ENCODE peak calls at places on chromosomes 11 and 22, in eight cellular contexts. Y, X, P, N, W, L, Q and F are unnamed samples.

GRCh38 chr11:102276302-102277182 is 40.7 kb upstream of the BIRC3 start:
- DNase-seq in Y (no peak), X (no peak), P (no peak), N (no peak), W (no peak), L (peak; percentile 19), Q (no peak), F (no peak)

GRCh38 chr11:134261626-134262488 is 8.5 kb downstream of the ACAD8 start:
- DNase-seq in Y (peak; percentile 6), X (peak; percentile 44), P (peak; percentile 67), N (peak; percentile 84), W (peak; percentile 26), L (peak; percentile 42), Q (peak; percentile 66), F (peak; percentile 65)

GRCh38 chr11:77030834-77031414 is 3.3 kb upstream of the B3GNT6 start:
- DNase-seq in Y (no peak), X (no peak), P (no peak), N (no peak), W (no peak), L (no peak), Q (no peak), F (no peak)

GRCh38 chr11:88420165-88420781 is 82.7 kb upstream of the CTSC start:
- DNase-seq in Y (no peak), X (no peak), P (no peak), N (no peak), W (no peak), L (no peak), Q (no peak), F (peak; percentile 77)

GRCh38 chr22:49576241-49577141 is 251.2 kb downstream of the BRD1 start:
- DNase-seq in Y (no peak), X (no peak), P (no peak), N (no peak), W (no peak), L (no peak), Q (peak; percentile 9), F (no peak)

GRCh38 chr22:37113757-37114156 is 4.2 kb upstream of the TMPRSS6 start:
- DNase-seq in Y (no peak), X (no peak), P (no peak), N (no peak), W (no peak), L (no peak), Q (no peak), F (no peak)

GRCh38 chr11:67301951-67302516 is 1.3 kb upstream of the SSH3 start:
- DNase-seq in Y (no peak), X (no peak), P (peak; percentile 71), N (peak; percentile 83), W (no peak), L (peak; percentile 83), Q (no peak), F (peak; percentile 49)

GRCh38 chr11:119599864-119600593 is 129.0 kb downstream of the NECTIN1 start:
- DNase-seq in Y (no peak), X (no peak), P (no peak), N (no peak), W (no peak), L (no peak), Q (no peak), F (peak; percentile 67)

GRCh38 chr22:50305658-50306566 is 1.5 kb downstream of the PLXNB2 start:
- DNase-seq in Y (peak; percentile 66), X (no peak), P (peak; percentile 52), N (peak; percentile 51), W (no peak), L (peak; percentile 87), Q (peak; percentile 77), F (peak; percentile 92)

GRCh38 chr22:48575567-48576332 is 1251.9 kb downstream of the BRD1 start:
- DNase-seq in Y (no peak), X (no peak), P (peak; percentile 65), N (no peak), W (no peak), L (peak; percentile 26), Q (peak; percentile 50), F (no peak)

GRCh38 chr22:46399625-46400024 is 64.1 kb downstream of the TRMU start:
- DNase-seq in Y (no peak), X (no peak), P (no peak), N (no peak), W (no peak), L (no peak), Q (no peak), F (no peak)

GRCh38 chr11:134538793-134539192 is 126.8 kb upstream of the B3GAT1 start:
- DNase-seq in Y (no peak), X (no peak), P (no peak), N (no peak), W (no peak), L (no peak), Q (no peak), F (no peak)

GRCh38 chr22:31281733-31282132 is 10.6 kb downstream of the PIK3IP1 start:
- DNase-seq in Y (no peak), X (no peak), P (no peak), N (no peak), W (no peak), L (no peak), Q (no peak), F (no peak)

DNA sequence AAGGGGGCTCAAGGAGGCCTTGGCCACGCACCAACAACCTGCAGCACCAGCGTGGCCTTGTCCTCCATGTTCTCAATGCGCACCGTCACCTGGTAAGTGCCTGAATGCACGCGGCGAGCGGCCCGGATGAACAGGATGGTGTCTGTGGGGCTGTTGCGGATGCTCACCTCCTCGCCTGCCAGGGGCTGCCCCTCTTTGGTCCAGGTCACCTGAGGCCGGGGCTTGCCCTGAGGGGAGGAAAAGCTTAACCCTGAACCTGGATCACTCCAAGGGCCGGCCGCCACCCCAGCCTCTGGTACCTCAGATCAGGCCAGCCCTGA is 19.0 kb downstream of the MYBPC3 start:
- DNase-seq in Y (no peak), X (no peak), P (peak; percentile 0), N (no peak), W (no peak), L (no peak), Q (peak; percentile 34), F (no peak)
- H2AFZ ChIP-seq in Y (no peak overlapping the region), X (no peak overlapping the region), P (no peak overlapping the region), N (no peak overlapping the region), W (no peak overlapping the region), L (no peak overlapping the region), Q (no peak overlapping the region), F (no peak overlapping the region)

GRCh38 chr11:63978551-63979235 is 4.3 kb downstream of the COX8A start:
- DNase-seq in Y (no peak), X (no peak), P (no peak), N (peak; percentile 53), W (no peak), L (no peak), Q (no peak), F (no peak)
- TF ChIP-seq CTCF in Y (no peak), X (no peak), P (no peak), N (no peak), W (no peak), L (no peak), Q (no peak), F (no peak)

GRCh38 chr11:115469361-115469760 is 34.9 kb downstream of the CADM1 start:
- DNase-seq in Y (no peak), X (peak; percentile 94), P (no peak), N (no peak), W (peak; percentile 90), L (no peak), Q (no peak), F (no peak)
- TF ChIP-seq EZH2phosphoT487 in Y (no peak), X (no peak), P (no peak), N (no peak), W (no peak), L (no peak), Q (no peak), F (no peak)

GRCh38 chr11:47269829-47270305 is at the start of gene MADD:
- DNase-seq in Y (peak; percentile 55), X (peak; percentile 96), P (peak; percentile 84), N (peak; percentile 80), W (peak; percentile 92), L (peak; percentile 95), Q (peak; percentile 98), F (peak; percentile 67)

GRCh38 chr11:47270331-47271271 is 668 bp downstream of the MADD start:
- DNase-seq in Y (no peak), X (peak; percentile 55), P (no peak), N (peak; percentile 59), W (peak; percentile 26), L (peak; percentile 46), Q (peak; percentile 63), F (peak; percentile 49)

GRCh38 chr11:47269002-47269828 is 718 bp upstream of the MADD start:
- DNase-seq in Y (peak; percentile 47), X (peak; percentile 94), P (peak; percentile 96), N (peak; percentile 95), W (peak; percentile 83), L (peak; percentile 96), Q (peak; percentile 98), F (peak; percentile 83)

GRCh38 chr11:47267858-47268257 is 2.1 kb upstream of the MADD start:
- DNase-seq in Y (no peak), X (no peak), P (no peak), N (peak; percentile 41), W (no peak), L (no peak), Q (no peak), F (no peak)

DNA sequence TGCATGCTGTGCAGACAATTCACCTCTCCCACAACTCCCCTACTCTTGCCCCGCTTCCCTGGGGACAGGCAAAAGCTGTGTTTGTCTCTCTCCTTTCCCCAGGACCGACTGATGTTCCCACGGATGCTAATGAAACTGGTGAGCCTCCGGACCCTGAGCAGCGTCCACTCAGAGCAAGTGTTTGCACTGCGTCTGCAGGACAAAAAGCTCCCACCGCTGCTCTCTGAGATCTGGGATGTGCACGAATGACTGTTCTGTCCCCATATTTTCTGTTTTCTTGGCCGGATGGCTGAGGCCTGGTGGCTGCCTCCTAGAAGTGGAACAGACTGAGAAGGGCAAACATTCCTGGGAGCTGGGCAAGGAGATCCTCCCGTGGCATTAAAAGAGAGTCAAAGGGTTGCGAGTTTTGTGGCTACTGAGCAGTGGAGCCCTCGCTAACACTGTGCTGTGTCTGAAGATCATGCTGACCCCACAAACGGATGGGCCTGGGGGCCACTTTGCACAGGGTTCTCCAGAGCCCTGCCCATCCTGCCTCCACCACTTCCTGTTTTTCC is 1.4 kb upstream of the MADD start:
- DNase-seq in Y (no peak), X (no peak), P (no peak), N (peak; percentile 39), W (no peak), L (no peak), Q (no peak), F (no peak)
- H2AFZ ChIP-seq in Y (no peak overlapping the region), X (peak overlapping the region; percentile 70), P (peak overlapping the region; percentile 84), N (peak overlapping the region; percentile 89), W (peak overlapping the region; percentile 95), L (peak overlapping the region; percentile 49), Q (peak overlapping the region; percentile 96), F (peak overlapping the region; percentile 95)

GRCh38 chr22:41762980-41763779 is 37.3 kb upstream of the CCDC134 start:
- DNase-seq in Y (peak; percentile 28), X (peak; percentile 72), P (peak; percentile 91), N (peak; percentile 94), W (peak; percentile 61), L (peak; percentile 43), Q (no peak), F (peak; percentile 5)
- TF ChIP-seq CTCF in Y (peak; percentile 80), X (peak; percentile 89), P (peak; percentile 90), N (peak; percentile 86), W (peak; percentile 68), L (peak; percentile 39), Q (peak; percentile 37), F (peak; percentile 44)

GRCh38 chr11:606245-606644 is 9.5 kb downstream of the IRF7 start:
- DNase-seq in Y (no peak), X (no peak), P (no peak), N (no peak), W (no peak), L (no peak), Q (peak; percentile 92), F (peak; percentile 23)
- TF ChIP-seq EZH2phosphoT487 in Y (no peak), X (no peak), P (no peak), N (no peak), W (no peak), L (no peak), Q (no peak), F (no peak)